ENCODE peak calls at places on chromosomes 11 and 22, in four cellular contexts. B is HepG2, V is K562, X is WTC11. E is an unnamed sample.

GRCh38 chr11:2930705-2931415 is 1.6 kb upstream of the PHLDA2 start:
- DNase-seq in V (peak; percentile 70), B (peak; percentile 68), X (peak; percentile 95), E (peak; percentile 16)

GRCh38 chr11:12258451-12258850 is 118.9 kb upstream of the PARVA start:
- DNase-seq in B (peak; percentile 65), V (peak; percentile 45), X (no peak), E (no peak)

GRCh38 chr11:83573097-83573496 is 286.9 kb upstream of the CCDC90B start:
- DNase-seq in V (no peak), B (no peak), X (no peak), E (no peak)

GRCh38 chr11:18012314-18012905 is 437 bp downstream of the SERGEF start:
- DNase-seq in X (no peak), B (peak; percentile 45), V (peak; percentile 36), E (no peak)

GRCh38 chr11:126082251-126083109 is 19.8 kb upstream of the CDON start:
- DNase-seq in X (peak; percentile 36), V (no peak), B (no peak), E (no peak)

GRCh38 chr22:44406581-44407403 is 91.2 kb downstream of the RTL6 start:
- DNase-seq in V (no peak), B (no peak), X (no peak), E (no peak)

GRCh38 chr11:38160433-38160832 is 1562.4 kb upstream of the RAG2 start:
- DNase-seq in V (no peak), X (no peak), B (no peak), E (no peak)

GRCh38 chr11:57100638-57101312 is 81.0 kb upstream of the LRRC55 start:
- DNase-seq in B (no peak), V (no peak), X (no peak), E (no peak)

GRCh38 chr11:11569936-11570491 is 51.8 kb downstream of the GALNT18 start:
- DNase-seq in V (no peak), X (no peak), B (no peak), E (no peak)

GRCh38 chr22:28951969-28952521 is 68.7 kb downstream of the ZNRF3 start:
- DNase-seq in X (peak; percentile 30), B (peak; percentile 65), V (no peak), E (no peak)

GRCh38 chr22:40247976-40248375 is 70.3 kb downstream of the TNRC6B start:
- DNase-seq in V (no peak), B (no peak), X (no peak), E (no peak)

GRCh38 chr11:116642902-116643301 is 129.9 kb downstream of the BUD13 start:
- DNase-seq in B (no peak), X (no peak), V (no peak), E (no peak)

GRCh38 chr11:14371249-14371648 is 12.3 kb upstream of the RRAS2 start:
- DNase-seq in B (no peak), X (no peak), V (no peak), E (no peak)
- TF ChIP-seq TCF7 in B (no peak), X (no peak), V (no peak), E (no peak)

GRCh38 chr22:20095521-20095920 is 15.5 kb downstream of the DGCR8 start:
- DNase-seq in V (no peak), X (no peak), B (no peak), E (no peak)
- TF ChIP-seq TCF7 in V (no peak), X (no peak), B (no peak), E (no peak)

DNA sequence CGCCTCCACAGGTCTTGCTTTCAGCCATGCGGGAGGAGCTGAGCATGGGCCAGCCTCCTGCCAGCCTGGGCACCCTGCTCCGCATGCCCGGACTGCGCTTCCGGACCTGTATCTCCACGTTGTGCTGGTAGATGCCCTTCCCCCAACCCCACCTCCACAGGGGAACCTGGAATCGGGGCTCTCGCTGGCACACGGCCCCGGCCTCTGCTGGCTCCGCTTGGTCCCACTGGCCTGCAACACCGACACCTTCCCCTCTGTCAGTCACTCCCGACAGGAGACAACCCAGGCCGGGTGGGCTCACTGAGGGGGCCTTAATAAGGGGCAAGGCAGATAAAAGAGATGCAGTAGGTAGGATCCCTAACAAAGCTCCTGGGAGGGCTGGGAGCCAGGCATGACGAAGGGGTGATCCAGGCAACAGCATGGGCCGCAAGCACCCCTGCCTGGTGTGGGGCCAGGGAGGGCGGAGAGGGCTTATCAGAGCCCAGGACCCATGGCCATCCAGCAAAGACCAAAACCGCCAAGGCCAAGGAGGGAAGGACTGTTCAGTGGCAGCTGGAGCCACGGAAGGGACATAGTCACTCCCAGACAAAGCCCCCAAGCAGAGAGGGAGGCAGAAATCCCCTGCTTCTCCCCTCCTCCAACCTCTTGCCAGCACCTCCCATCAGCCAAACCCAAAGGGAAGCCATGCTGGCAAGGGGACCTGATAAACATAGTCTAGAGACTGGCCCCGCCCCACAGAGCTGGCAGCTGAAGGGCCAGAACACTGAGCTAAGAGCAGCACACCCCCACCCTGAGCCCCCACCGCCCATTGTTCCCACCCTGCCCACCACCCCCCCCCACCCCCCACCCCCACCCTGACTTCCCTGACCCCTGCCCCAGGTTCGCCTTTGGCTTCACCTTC is 8.0 kb downstream of the SLC22A12 start:
- DNase-seq in B (no peak), X (no peak), V (peak; percentile 12), E (no peak)
- TF ChIP-seq TCF7 in B (no peak), X (no peak), V (no peak), E (no peak)

DNA sequence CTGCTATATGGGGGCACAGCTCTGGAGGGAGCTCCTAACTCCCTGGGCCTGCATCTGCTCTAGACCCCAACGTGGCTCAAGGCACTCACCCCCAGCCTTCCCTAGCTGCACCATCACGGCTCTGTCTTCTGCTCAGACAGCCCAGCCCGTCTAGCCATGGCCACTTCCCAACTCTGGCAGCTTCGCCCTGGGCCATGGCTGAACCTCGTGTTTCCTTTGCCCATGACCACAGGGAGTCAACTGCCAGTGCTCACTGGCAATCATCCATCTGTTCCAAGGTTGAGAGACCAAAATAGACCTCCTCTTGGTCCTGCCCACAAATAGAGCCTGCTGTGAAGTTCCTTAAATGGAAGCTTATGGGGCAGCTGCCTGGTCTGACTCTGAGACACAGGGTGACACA is 5.4 kb downstream of the LMO1 start:
- DNase-seq in X (no peak), V (no peak), B (no peak), E (no peak)
- TF ChIP-seq TCF7 in X (no peak), V (no peak), B (no peak), E (no peak)

GRCh38 chr11:31487848-31488247 is 21.6 kb downstream of the IMMP1L start:
- DNase-seq in B (peak; percentile 53), X (no peak), V (no peak), E (no peak)

GRCh38 chr11:31493235-31493634 is 16.2 kb downstream of the IMMP1L start:
- DNase-seq in X (no peak), B (no peak), V (no peak), E (no peak)

GRCh38 chr11:31492320-31492913 is 17.0 kb downstream of the IMMP1L start:
- DNase-seq in B (no peak), X (no peak), V (no peak), E (no peak)
- TF ChIP-seq TCF7 in B (no peak), X (no peak), V (no peak), E (peak; percentile 48)

GRCh38 chr11:85742873-85743275 is 56.9 kb upstream of the CCDC89 start:
- DNase-seq in X (no peak), V (no peak), B (no peak), E (no peak)
- TF ChIP-seq TCF7 in X (no peak), V (no peak), B (no peak), E (no peak)